ENCODE peak calls at places on chromosome 15, in ten cellular contexts. Z, A, V, J, P, X, E, S, C and Y are unnamed samples.

GRCh38 chr15:52503788-52504496 is 24.7 kb downstream of the MYO5A start:
- DNase-seq in Z (no peak), A (no peak), V (peak; percentile 53), J (no peak), P (no peak), X (peak; percentile 41), E (peak; percentile 39), S (no peak), C (peak; percentile 66), Y (no peak)

GRCh38 chr15:90859234-90860131 is 8.9 kb upstream of the FURIN start:
- DNase-seq in Z (no peak), A (no peak), V (no peak), J (no peak), P (no peak), X (no peak), E (no peak), S (no peak), C (no peak), Y (no peak)

GRCh38 chr15:71807691-71808091 is 2.7 kb upstream of the NR2E3 start:
- DNase-seq in Z (no peak), A (no peak), V (no peak), J (no peak), P (no peak), X (peak; percentile 47), E (peak; percentile 32), S (peak; percentile 25), C (no peak), Y (no peak)

GRCh38 chr15:100158368-100158767 is 183.4 kb downstream of the ADAMTS17 start:
- DNase-seq in Z (no peak), A (no peak), V (no peak), J (no peak), P (no peak), X (no peak), E (no peak), S (no peak), C (no peak), Y (no peak)

GRCh38 chr15:72078887-72079286 is 39.1 kb downstream of the MYO9A start:
- DNase-seq in Z (no peak), A (no peak), V (peak; percentile 28), J (no peak), P (no peak), X (no peak), E (no peak), S (no peak), C (no peak), Y (no peak)

GRCh38 chr15:40957581-40958051 is 4.3 kb downstream of the CHAC1 start:
- DNase-seq in Z (no peak), A (no peak), V (no peak), J (no peak), P (no peak), X (no peak), E (peak; percentile 36), S (no peak), C (no peak), Y (peak; percentile 60)

GRCh38 chr15:48667701-48668100 is 22.2 kb upstream of the FBN1 start:
- DNase-seq in Z (no peak), A (no peak), V (no peak), J (no peak), P (no peak), X (peak; percentile 81), E (no peak), S (peak; percentile 26), C (no peak), Y (no peak)

GRCh38 chr15:82530606-82531379 is 9.5 kb downstream of the RPS17 start:
- DNase-seq in Z (peak; percentile 78), A (no peak), V (peak; percentile 77), J (peak; percentile 39), P (peak; percentile 77), X (peak; percentile 70), E (peak; percentile 49), S (peak; percentile 60), C (no peak), Y (no peak)

GRCh38 chr15:59952960-59953359 is 51.2 kb upstream of the FOXB1 start:
- DNase-seq in Z (no peak), A (no peak), V (no peak), J (no peak), P (no peak), X (no peak), E (no peak), S (no peak), C (no peak), Y (no peak)

GRCh38 chr15:78810377-78811123 is 714 bp downstream of the ADAMTS7 start:
- DNase-seq in Z (peak; percentile 45), A (no peak), V (no peak), J (no peak), P (peak; percentile 15), X (peak; percentile 58), E (peak; percentile 25), S (peak; percentile 57), C (no peak), Y (no peak)

GRCh38 chr15:39272901-39273300 is 308.0 kb upstream of the THBS1 start:
- DNase-seq in Z (no peak), A (no peak), V (no peak), J (no peak), P (no peak), X (no peak), E (no peak), S (no peak), C (no peak), Y (no peak)

GRCh38 chr15:85730001-85730820 is 64.5 kb downstream of the KLHL25 start:
- DNase-seq in Z (peak; percentile 74), A (peak; percentile 51), V (no peak), J (no peak), P (peak; percentile 67), X (peak; percentile 76), E (peak; percentile 75), S (peak; percentile 80), C (no peak), Y (no peak)

GRCh38 chr15:38530113-38530512 is 34.5 kb downstream of the RASGRP1 start:
- DNase-seq in Z (no peak), A (no peak), V (no peak), J (no peak), P (no peak), X (peak; percentile 59), E (no peak), S (no peak), C (no peak), Y (no peak)

GRCh38 chr15:28043625-28044520 is 55.2 kb downstream of the OCA2 start:
- DNase-seq in Z (no peak), A (no peak), V (no peak), J (no peak), P (no peak), X (no peak), E (no peak), S (no peak), C (no peak), Y (no peak)

DNA sequence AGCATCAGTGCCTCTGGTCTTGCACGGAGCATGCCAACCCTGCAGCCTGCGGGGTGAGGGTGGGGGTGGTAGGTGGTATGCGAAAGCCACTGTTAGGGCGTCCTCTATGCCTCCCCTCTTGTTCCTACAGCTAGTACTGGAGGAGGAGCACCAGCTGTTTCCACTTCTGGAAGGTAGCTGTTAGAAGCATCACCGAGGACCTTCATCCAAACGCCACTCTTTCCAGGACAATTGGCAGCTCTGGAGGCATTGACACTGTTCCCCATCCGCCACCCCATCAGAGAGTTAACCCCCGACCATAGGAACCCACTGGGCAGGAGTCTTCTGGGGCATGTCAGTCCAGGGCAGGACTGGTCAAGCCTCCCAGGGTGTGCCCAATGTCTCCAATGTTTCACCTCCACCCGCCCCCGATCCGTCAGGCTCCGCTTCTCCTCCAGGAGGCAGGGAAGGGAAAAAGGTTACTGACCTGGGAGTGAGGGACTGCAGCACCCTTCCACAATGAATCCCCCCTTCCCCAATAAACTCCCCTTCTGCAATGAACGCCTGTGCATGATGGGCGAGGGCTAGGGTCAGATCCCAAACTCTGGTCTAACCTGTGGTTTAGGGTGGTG is 487 bp downstream of the DUOX2 start:
- DNase-seq in Z (no peak), A (no peak), V (no peak), J (no peak), P (no peak), X (no peak), E (no peak), S (no peak), C (no peak), Y (no peak)
- H3K4me3 ChIP-seq in Z (no peak overlapping the region), A (peak overlapping the region; percentile 76), V (no peak overlapping the region), J (no peak overlapping the region), P (no peak overlapping the region), X (no peak overlapping the region), E (peak overlapping the region; percentile 43), S (no peak overlapping the region), C (no peak overlapping the region), Y (no peak overlapping the region)

DNA sequence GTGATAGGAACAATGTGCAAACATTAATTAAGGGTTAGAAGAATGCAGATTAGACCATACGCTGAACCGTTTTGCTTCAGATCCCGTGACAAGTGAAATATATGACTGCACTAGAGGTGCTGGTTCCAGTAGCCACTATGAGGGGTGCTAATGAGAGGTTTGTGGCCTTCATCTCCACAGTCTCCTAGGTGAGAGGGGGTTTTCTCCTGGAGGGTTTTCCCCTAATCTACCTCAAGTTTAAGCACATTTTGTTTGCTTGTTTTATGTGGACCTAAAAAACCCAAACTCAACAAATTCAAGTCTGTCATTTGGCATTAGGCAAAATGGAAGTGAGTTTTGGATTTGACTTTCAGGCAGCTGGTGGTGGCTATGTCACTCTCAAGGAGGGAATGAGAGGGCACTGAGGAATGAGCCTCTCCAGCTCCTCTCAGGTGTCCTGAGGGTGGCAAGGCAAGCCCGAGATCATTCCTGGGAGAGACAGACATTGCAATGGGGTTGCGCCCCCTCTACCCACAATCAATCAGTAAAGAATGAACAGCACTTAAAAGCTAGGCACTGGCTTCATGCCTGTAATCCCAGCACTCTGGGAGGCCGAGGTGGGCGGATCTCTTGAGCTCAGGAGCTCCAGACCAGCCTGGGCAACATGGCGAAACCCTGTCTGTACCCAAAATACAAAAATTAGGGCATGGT is 13.9 kb upstream of the SHF start:
- DNase-seq in Z (no peak), A (no peak), V (no peak), J (no peak), P (no peak), X (no peak), E (no peak), S (no peak), C (no peak), Y (no peak)
- H3K4me3 ChIP-seq in Z (no peak overlapping the region), A (peak overlapping the region; percentile 100), V (no peak overlapping the region), J (no peak overlapping the region), P (peak overlapping the region; percentile 100), X (no peak overlapping the region), E (peak overlapping the region; percentile 72), S (peak overlapping the region; percentile 66), C (peak overlapping the region; percentile 71), Y (peak overlapping the region; percentile 64)

DNA sequence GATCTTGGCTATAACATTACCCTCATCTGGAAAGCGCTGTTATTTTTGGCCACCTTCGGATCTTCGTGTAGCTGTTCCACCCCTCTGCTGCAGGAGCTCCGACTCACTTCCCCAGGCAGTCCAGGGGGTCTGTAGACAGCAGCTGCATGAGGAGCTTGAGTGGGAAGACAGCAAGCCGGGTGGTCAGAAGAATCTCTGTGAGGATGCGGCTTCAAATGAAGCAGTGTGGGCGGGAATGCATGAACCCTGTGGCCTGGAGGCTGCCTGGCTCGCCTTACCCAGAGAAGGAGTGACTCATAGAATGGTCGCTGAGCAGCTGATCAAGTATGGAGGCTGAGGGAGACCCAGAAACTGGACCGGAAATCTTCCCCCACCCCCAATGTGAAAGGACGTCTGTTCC is 45.2 kb upstream of the NR2F2 start:
- DNase-seq in Z (no peak), A (no peak), V (no peak), J (no peak), P (no peak), X (peak; percentile 92), E (peak; percentile 31), S (peak; percentile 82), C (peak; percentile 100), Y (no peak)
- H3K4me3 ChIP-seq in Z (no peak overlapping the region), A (no peak overlapping the region), V (no peak overlapping the region), J (no peak overlapping the region), P (no peak overlapping the region), X (no peak overlapping the region), E (no peak overlapping the region), S (peak overlapping the region; percentile 29), C (no peak overlapping the region), Y (no peak overlapping the region)

GRCh38 chr15:23734856-23735255 is 47.8 kb upstream of the NDN start:
- DNase-seq in Z (no peak), A (no peak), V (no peak), J (no peak), P (no peak), X (no peak), E (no peak), S (no peak), C (no peak), Y (no peak)
- H3K4me3 ChIP-seq in Z (no peak overlapping the region), A (no peak overlapping the region), V (no peak overlapping the region), J (no peak overlapping the region), P (no peak overlapping the region), X (no peak overlapping the region), E (no peak overlapping the region), S (no peak overlapping the region), C (no peak overlapping the region), Y (no peak overlapping the region)